ENCODE peak calls at places on chromosomes 1 and 21, in four cellular contexts. G is heart left ventricle, R is OCI-LY7, O is kidney. H is an unnamed sample. For H3K4me1 and H3K36me3, the result is how much of the 10 kb centered on the place peaks cover.

GRCh38 chr1:31551206-31551605 is 25.1 kb upstream of the TINAGL1 start:
- DNase-seq in O (no peak), R (no peak), G (no peak), H (no peak)

GRCh38 chr21:46135782-46136181 is 19.6 kb downstream of the FTCD start:
- DNase-seq in R (no peak), G (no peak), O (no peak), H (no peak)

GRCh38 chr1:22323141-22323845 is 128.4 kb upstream of the ZBTB40 start:
- DNase-seq in O (peak), G (no peak), R (no peak), H (no peak)

GRCh38 chr21:21148009-21148408 is 149.8 kb downstream of the NCAM2 start:
- DNase-seq in O (no peak), R (no peak), G (no peak), H (no peak)

GRCh38 chr1:58568271-58568860 is 8.7 kb downstream of the TACSTD2 start:
- DNase-seq in R (no peak), G (no peak), O (no peak), H (no peak)

GRCh38 chr1:39117985-39118384 is 86.5 kb upstream of the MACF1 start:
- DNase-seq in G (no peak), O (no peak), R (no peak), H (no peak)

GRCh38 chr1:230303069-230303468 is 123.1 kb downstream of the PGBD5 start:
- DNase-seq in G (no peak), R (no peak), O (no peak), H (no peak)

GRCh38 chr21:46018615-46019014 is 37.0 kb downstream of the COL6A1 start:
- DNase-seq in O (no peak), G (no peak), R (no peak), H (no peak)

GRCh38 chr1:9292361-9293240 is at the start of gene SPSB1:
- DNase-seq in R (peak), G (peak), O (peak), H (peak)

GRCh38 chr1:24724345-24725208 is 20.7 kb upstream of the CLIC4 start:
- DNase-seq in G (no peak), O (no peak), R (no peak), H (no peak)

GRCh38 chr1:88433556-88433955 is 250.5 kb upstream of the PKN2 start:
- DNase-seq in O (no peak), G (no peak), R (no peak), H (no peak)

GRCh38 chr1:35726814-35727433 is 8.2 kb upstream of the C1orf216 start:
- DNase-seq in G (peak), R (peak), O (no peak), H (no peak)

GRCh38 chr1:39427369-39427768 is 64.1 kb upstream of the BMP8A start:
- DNase-seq in R (no peak), G (no peak), O (no peak), H (no peak)

GRCh38 chr1:152001631-152002584 is 8.2 kb upstream of the S100A10 start:
- DNase-seq in G (peak), O (peak), R (peak), H (peak)

GRCh38 chr1:218350022-218350525 is 4.9 kb downstream of the TGFB2 start:
- DNase-seq in O (no peak), R (no peak), G (no peak), H (no peak)

GRCh38 chr1:226882631-226883409 is 12.4 kb downstream of the PSEN2 start:
- DNase-seq in O (no peak), R (peak), G (no peak), H (no peak)

GRCh38 chr1:109623601-109624161 is 4.0 kb downstream of the AMPD2 start:
- DNase-seq in O (peak), G (no peak), R (no peak), H (peak)

GRCh38 chr1:215076312-215076711 is 6.2 kb upstream of the KCNK2 start:
- DNase-seq in O (no peak), G (no peak), R (peak), H (no peak)

GRCh38 chr1:174269932-174270651 is 110.8 kb downstream of the RABGAP1L start:
- DNase-seq in G (no peak), O (no peak), R (peak), H (no peak)

GRCh38 chr1:206890125-206890637 is 7.1 kb upstream of the IL24 start:
- DNase-seq in R (no peak), G (no peak), O (no peak), H (no peak)

GRCh38 chr1:95650631-95651030 is 416.6 kb downstream of the RWDD3 start:
- DNase-seq in G (no peak), R (no peak), O (no peak), H (no peak)

GRCh38 chr21:31337991-31338891 is 5.8 kb downstream of the TIAM1 start:
- DNase-seq in G (no peak), R (no peak), O (no peak), H (no peak)

GRCh38 chr1:12275370-12275769 is 45.5 kb downstream of the VPS13D start:
- DNase-seq in R (peak), G (no peak), O (no peak), H (no peak)

GRCh38 chr21:15050588-15051377 is 14.0 kb downstream of the NRIP1 start:
- DNase-seq in G (no peak), O (no peak), R (no peak), H (no peak)

GRCh38 chr1:57112148-57112547 is 146.3 kb upstream of the C8B start:
- DNase-seq in R (no peak), G (no peak), O (no peak), H (no peak)

GRCh38 chr1:225908013-225908640 is 15.9 kb downstream of the PYCR2 start:
- DNase-seq in O (peak), R (no peak), G (no peak), H (no peak)

GRCh38 chr21:38234395-38235142 is 22.2 kb upstream of the KCNJ15 start:
- DNase-seq in G (no peak), O (no peak), R (no peak), H (no peak)

GRCh38 chr21:35651166-35651565 is 409.2 kb downstream of the SETD4 start:
- DNase-seq in O (no peak), G (no peak), R (no peak), H (no peak)

GRCh38 chr1:188243456-188243855 is 1414.7 kb downstream of the PLA2G4A start:
- DNase-seq in G (no peak), O (no peak), R (no peak), H (no peak)
- H3K4me1 ChIP-seq in G (under half), O (under half), R (under half), H (under half)

GRCh38 chr21:44082648-44083436 is 24.4 kb upstream of the PWP2 start:
- DNase-seq in R (no peak), G (no peak), O (peak), H (peak)
- H3K36me3 ChIP-seq in R (half or more), G (half or more), O (under half), H (half or more)

GRCh38 chr1:165679282-165680036 is 18.9 kb downstream of the ALDH9A1 start:
- DNase-seq in R (no peak), G (no peak), O (no peak), H (no peak)
- TF ChIP-seq CTCF in R (peak), G (no peak), O (no peak), H (no peak)

DNA sequence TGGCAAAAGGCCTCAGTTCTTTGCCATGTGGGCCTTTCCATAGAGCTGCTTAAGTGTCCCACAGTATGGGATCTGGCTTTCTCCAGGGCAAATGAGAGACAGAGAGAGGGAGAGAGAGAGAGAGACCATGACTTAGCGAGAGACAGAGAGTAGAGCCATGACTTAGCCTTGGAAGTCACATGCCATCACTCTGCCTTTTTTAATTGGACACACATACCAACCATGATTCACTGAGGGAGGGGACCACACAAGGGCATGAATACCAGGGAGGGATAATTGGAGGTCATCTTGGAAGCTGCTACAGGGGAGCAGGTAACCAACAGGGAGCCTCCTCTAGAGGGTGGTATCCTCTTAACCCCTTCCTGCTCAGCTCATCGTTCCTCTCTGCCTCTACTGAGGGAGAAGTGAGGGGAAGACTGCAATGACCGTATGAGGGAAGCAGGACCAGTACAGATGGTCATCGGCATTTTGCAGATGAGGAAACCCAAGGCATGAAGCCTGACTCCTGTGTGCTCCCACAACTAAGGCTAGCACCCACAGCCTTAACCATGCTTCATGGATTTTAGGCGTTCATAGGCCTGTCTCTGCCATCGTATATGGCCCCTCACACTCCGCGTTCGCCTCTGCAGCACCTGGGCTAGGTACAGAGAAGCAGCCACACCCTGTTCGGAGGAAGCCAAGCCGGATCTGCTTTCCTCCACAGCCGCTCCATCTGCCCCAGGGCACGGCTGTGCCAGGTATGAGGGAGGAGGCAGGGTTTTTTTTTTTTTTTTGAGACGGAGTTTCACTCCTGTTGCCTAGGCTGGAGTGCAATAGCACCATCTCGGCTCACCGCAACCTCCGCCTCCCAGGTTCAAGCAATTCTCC is 38.6 kb downstream of the MEF2D start:
- DNase-seq in O (no peak), G (no peak), R (no peak), H (no peak)
- H3K4me1 ChIP-seq in O (under half), G (under half), R (under half), H (under half)

H was measured in right atrium auricular region.